ENCODE peak calls at places on chromosomes 6 and 20, in seven cellular contexts. H is GM13976, Z is natural killer cell, B is neural progenitor cell, C is body of pancreas, W is T-cell, F is RCC 7860. Y is an unnamed sample.

GRCh38 chr6:38149526-38149925 is 330.0 kb downstream of the ZFAND3 start:
- DNase-seq in H (no peak), Z (no peak), B (peak), C (peak), W (no peak), F (no peak), Y (no peak)

GRCh38 chr20:49172413-49172812 is 15.7 kb downstream of the STAU1 start:
- DNase-seq in H (no peak), Z (no peak), B (no peak), C (no peak), W (no peak), F (no peak), Y (no peak)

GRCh38 chr20:25624500-25624939 is 706 bp upstream of the NANP start:
- DNase-seq in H (no peak), Z (no peak), B (no peak), C (no peak), W (peak), F (no peak), Y (no peak)

GRCh38 chr6:25956231-25956630 is 6.4 kb upstream of the TRIM38 start:
- DNase-seq in H (no peak), Z (no peak), B (no peak), C (no peak), W (no peak), F (no peak), Y (no peak)

GRCh38 chr20:38840053-38840893 is 34.8 kb downstream of the PPP1R16B start:
- DNase-seq in H (no peak), Z (peak), B (no peak), C (no peak), W (peak), F (no peak), Y (peak)

GRCh38 chr6:135667694-135668455 is 170.3 kb upstream of the AHI1 start:
- DNase-seq in H (no peak), Z (no peak), B (no peak), C (no peak), W (no peak), F (no peak), Y (no peak)

GRCh38 chr6:52574709-52575489 is 2.0 kb downstream of the TRAM2 start:
- DNase-seq in H (peak), Z (peak), B (no peak), C (peak), W (peak), F (no peak), Y (peak)

GRCh38 chr6:43963877-43964658 is 163.2 kb downstream of the MRPL14 start:
- DNase-seq in H (no peak), Z (no peak), B (no peak), C (no peak), W (no peak), F (no peak), Y (no peak)

Y was measured in T-helper 9 cell.